ENCODE peak calls at places on chromosome 16, in five cellular contexts. R is GM12878, A is HCT116, V is SK-N-SH, X is K562. N is an unnamed sample.

GRCh38 chr16:19175492-19176262 is 7.6 kb downstream of the SYT17 start:
- DNase-seq in A (no peak), V (no peak), R (no peak), X (no peak), N (peak)

GRCh38 chr16:69340095-69340644 is 598 bp downstream of the NIP7 start:
- DNase-seq in V (no peak), X (no peak), R (no peak), A (no peak), N (no peak)

GRCh38 chr16:49019826-49020401 is 261.7 kb downstream of the CBLN1 start:
- DNase-seq in R (no peak), V (no peak), X (no peak), A (no peak), N (no peak)

GRCh38 chr16:10937068-10937859 is 5.0 kb downstream of the DEXI start:
- DNase-seq in X (no peak), A (no peak), V (no peak), R (no peak), N (no peak)

GRCh38 chr16:14392960-14393359 is 237.1 kb downstream of the PARN start:
- DNase-seq in V (no peak), R (no peak), X (no peak), A (no peak), N (no peak)

GRCh38 chr16:83899272-83899897 is 470 bp downstream of the MLYCD start:
- DNase-seq in X (peak), A (no peak), V (peak), R (no peak), N (no peak)

GRCh38 chr16:75062135-75062943 is 54.2 kb downstream of the LDHD start:
- DNase-seq in A (no peak), R (no peak), X (peak), V (no peak), N (no peak)

GRCh38 chr16:82935781-82936180 is 309.0 kb downstream of the CDH13 start:
- DNase-seq in V (no peak), A (no peak), R (no peak), X (no peak), N (no peak)

GRCh38 chr16:49459953-49460735 is 86.5 kb downstream of the C16orf78 start:
- DNase-seq in V (no peak), A (no peak), X (no peak), R (no peak), N (no peak)

GRCh38 chr16:275041-275621 is 613 bp downstream of the RGS11 start:
- DNase-seq in V (peak), X (no peak), A (no peak), R (no peak), N (no peak)

GRCh38 chr16:80084614-80085013 is 456.2 kb upstream of the DYNLRB2 start:
- DNase-seq in R (no peak), A (no peak), X (peak), V (no peak), N (peak)

GRCh38 chr16:85308585-85309540 is 196.6 kb upstream of the CIBAR2 start:
- DNase-seq in R (no peak), A (no peak), X (no peak), V (no peak), N (no peak)

GRCh38 chr16:85304337-85304736 is 192.1 kb upstream of the CIBAR2 start:
- DNase-seq in A (no peak), V (no peak), R (no peak), X (no peak), N (no peak)

GRCh38 chr16:85306793-85307551 is 194.7 kb upstream of the CIBAR2 start:
- DNase-seq in A (no peak), X (no peak), R (no peak), V (no peak), N (no peak)

GRCh38 chr16:85307552-85308364 is 195.5 kb upstream of the CIBAR2 start:
- DNase-seq in A (no peak), V (no peak), R (no peak), X (peak), N (peak)

GRCh38 chr16:85306071-85306792 is 194.0 kb upstream of the CIBAR2 start:
- DNase-seq in R (peak), X (peak), A (peak), V (no peak), N (peak)
- TF ChIP-seq ZBTB33 in R (no peak), X (no peak), A (no peak), V (no peak), N (peak)

DNA sequence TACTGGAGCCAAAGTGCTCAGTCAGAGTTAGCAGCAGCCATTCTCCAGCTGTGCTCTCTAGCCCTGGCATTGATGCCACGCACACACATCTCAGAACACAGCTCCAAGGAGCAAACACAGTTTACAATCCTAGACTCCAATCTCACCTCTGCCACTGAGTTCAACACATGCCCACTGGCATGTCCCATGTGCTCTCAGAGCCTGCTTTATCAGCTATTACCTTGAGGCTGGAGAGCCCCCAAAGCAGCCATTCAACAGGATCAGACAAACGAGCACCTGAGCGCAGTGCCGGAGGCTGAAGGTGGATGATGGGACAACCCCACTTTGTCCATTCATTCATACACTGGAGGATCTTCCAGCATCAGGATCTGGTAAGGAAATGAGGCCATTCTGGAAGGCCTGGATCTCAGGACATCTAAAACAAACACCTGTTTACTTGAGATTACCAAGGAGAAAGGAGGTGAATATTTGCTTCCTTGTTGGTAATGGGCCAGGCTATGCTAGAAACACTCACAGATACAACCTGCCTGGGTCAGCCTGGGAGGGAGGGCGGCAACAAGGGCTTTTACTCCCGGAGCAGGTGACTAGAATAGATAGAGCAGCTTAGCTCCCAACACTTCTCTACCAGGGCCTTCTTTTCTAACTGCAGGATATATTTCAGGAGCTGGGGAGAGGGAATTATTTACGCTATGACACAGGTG is 25.4 kb downstream of the RANBP10 start:
- DNase-seq in R (no peak), X (peak), V (no peak), A (no peak), N (no peak)
- TF ChIP-seq ZBTB33 in R (no peak), X (no peak), V (no peak), A (no peak), N (no peak)

DNA sequence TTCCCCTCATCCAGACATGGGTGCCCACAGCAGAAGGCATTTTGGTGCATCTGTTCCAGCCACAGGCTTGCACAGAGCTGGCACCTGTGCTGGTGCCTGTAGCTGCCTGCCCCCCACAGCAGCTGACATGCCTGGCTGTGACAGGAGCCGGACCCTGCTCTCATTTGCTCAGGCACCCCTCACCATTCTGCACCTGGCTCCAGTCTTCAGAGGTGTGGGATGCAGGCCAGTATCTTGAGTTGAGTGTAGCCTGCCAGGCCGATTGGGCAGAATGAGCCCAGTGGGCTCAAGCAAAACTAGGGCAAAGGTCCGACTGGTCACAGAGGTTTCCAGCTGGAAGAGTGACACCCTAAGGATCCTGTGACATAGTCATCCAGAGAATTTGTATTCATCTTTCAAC is 887.7 kb downstream of the CDH11 start:
- DNase-seq in A (no peak), V (no peak), R (no peak), X (no peak), N (no peak)
- TF ChIP-seq ZBTB33 in A (no peak), V (no peak), R (no peak), X (no peak), N (no peak)

DNA sequence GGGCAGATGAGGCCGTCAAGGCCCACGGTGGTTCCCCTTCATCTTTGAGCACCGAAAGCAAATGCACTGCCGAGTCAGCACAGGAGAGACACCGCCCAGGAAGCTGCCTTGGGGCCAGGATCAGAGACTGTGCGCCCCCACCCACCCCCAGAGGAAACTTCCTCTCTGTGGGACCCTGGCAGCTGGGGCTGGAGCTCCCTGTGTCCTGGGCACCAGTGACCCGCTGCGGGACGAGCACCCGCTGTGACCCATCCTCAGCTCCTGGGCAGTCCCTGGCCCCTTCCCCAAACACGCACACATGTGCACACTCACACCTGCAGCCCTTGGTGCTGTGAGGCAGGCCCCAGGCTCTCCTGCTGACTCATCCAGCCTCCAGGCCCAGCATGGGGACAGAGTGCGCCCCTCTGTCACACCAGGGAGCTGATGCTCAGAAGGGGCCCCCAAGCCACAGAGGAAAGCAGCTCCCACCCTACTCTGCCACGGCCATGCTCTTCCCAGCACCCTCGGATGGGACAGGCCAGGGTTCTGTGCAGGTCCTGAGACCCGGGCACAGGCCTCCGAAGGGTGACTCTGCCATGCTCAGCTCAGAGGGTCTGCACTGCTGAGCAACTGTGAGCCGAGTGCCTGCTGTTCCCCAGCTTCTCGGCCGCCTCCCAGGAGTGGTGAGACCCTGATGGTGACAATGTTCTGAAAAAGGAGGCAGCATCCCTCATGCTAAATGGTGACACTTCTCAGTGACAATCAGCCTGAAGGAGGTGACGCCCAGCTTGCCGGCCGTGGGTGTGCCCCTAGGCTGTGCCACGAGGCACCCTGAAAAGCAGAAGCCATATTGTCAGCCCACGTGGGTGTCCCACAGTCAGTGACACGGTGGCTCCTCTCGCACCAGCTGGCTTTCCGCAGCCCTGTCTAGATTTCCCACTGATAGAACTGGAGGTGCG is 3.6 kb downstream of the PIEZO1 start:
- DNase-seq in X (no peak), V (no peak), A (no peak), R (no peak), N (no peak)
- TF ChIP-seq ZBTB33 in X (no peak), V (no peak), A (no peak), R (no peak), N (no peak)

GRCh38 chr16:86532526-86532815 is 22.1 kb downstream of the FOXF1 start:
- DNase-seq in A (no peak), X (no peak), V (no peak), R (no peak), N (no peak)
- TF ChIP-seq ZBTB33 in A (no peak), X (no peak), V (no peak), R (no peak), N (no peak)

GRCh38 chr16:29899516-29900101 is at the start of gene SEZ6L2:
- DNase-seq in A (peak), X (peak), R (no peak), V (peak), N (peak)
- TF ChIP-seq ZBTB33 in A (no peak), X (no peak), R (no peak), V (no peak), N (no peak)

DNA sequence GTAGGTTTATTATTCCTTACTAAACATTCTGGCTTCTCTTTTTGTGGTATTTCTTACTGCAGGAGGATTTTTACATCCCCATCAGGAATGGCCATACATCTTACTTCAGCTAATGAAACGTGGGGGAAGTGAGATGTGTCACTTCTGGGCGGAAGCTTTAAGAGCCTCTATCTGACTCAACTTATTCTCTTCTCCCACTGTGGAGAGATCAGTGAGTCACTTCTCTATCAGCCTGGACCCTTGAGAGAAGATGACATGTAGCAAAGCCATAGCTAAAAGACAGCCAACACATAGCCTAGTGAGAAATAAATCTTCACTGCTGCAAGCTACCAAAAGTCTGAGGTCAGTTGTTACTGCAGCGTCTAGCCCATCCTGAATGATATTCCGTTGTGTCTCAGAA is 1066.7 kb upstream of the RBFOX1 start:
- DNase-seq in R (no peak), A (no peak), V (no peak), X (no peak), N (no peak)
- TF ChIP-seq ZBTB33 in R (no peak), A (no peak), V (no peak), X (no peak), N (no peak)

GRCh38 chr16:5216681-5217080 is 119.1 kb upstream of the EEF2KMT start:
- DNase-seq in A (no peak), R (no peak), V (no peak), X (no peak), N (no peak)
- TF ChIP-seq ZBTB33 in A (no peak), R (no peak), V (no peak), X (no peak), N (no peak)

GRCh38 chr16:12511708-12512107 is 292.0 kb downstream of the CPPED1 start:
- DNase-seq in A (no peak), R (no peak), X (no peak), V (no peak), N (no peak)
- TF ChIP-seq ZBTB33 in A (no peak), R (no peak), X (no peak), V (no peak), N (no peak)

DNA sequence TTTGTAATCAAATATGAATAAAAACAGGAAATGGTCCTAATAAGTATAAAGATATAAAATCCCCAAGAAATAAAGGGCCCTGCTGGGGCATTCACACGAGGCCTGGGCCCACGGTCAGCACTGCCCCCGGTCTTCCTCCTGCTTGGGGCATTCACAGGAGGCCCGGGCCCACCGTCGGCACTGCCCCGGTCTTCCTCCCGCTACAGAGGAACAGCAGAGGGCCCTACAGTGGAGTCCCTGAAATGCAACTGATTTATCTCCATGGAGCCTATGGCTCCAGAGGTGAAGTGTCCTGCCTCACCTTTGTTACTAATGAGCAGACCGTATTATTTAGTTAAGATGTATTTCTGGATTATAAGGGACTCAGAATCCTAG is 46.5 kb downstream of the MAP1LC3B start:
- DNase-seq in A (no peak), X (no peak), R (no peak), V (no peak), N (no peak)
- TF ChIP-seq ZBTB33 in A (no peak), X (no peak), R (no peak), V (no peak), N (no peak)